ENCODE peak calls at places on chromosomes 3 and 15, in six cellular contexts. B is GM23248; V is hepatocyte; I is lung; A is ovary; L is CD8-positive, alpha-beta memory T cell. Q is an unnamed sample. For H3K9me3, the result is how much of the 10 kb centered on the place peaks cover.

GRCh38 chr3:49422379-49423248 is at the start of gene AMT:
- DNase-seq in B (no peak), L (no peak), I (peak), A (peak), V (peak), Q (no peak)

GRCh38 chr3:13569641-13570390 is 20.9 kb downstream of the FBLN2 start:
- DNase-seq in L (peak), B (peak), V (no peak), I (no peak), A (no peak), Q (no peak)

GRCh38 chr15:75431682-75432081 is 19.8 kb downstream of the SIN3A start:
- DNase-seq in A (no peak), I (no peak), V (no peak), L (no peak), B (no peak), Q (no peak)

GRCh38 chr15:63683343-63683951 is 86.3 kb downstream of the FBXL22 start:
- DNase-seq in L (no peak), A (no peak), V (no peak), B (no peak), I (no peak), Q (no peak)

GRCh38 chr3:151550025-151550618 is 89.3 kb upstream of the IGSF10 start:
- DNase-seq in V (no peak), L (no peak), B (no peak), I (no peak), A (no peak), Q (no peak)

GRCh38 chr15:82571722-82572222 is 31.5 kb upstream of the RPS17 start:
- DNase-seq in I (peak), A (peak), B (peak), L (no peak), V (peak), Q (no peak)

GRCh38 chr3:74390121-74390870 is 224.2 kb downstream of the CNTN3 start:
- DNase-seq in A (no peak), B (peak), I (no peak), L (no peak), V (no peak), Q (no peak)

GRCh38 chr15:32642667-32643425 is 1.3 kb downstream of the SCG5 start:
- DNase-seq in L (no peak), A (no peak), B (no peak), V (no peak), I (no peak), Q (no peak)

GRCh38 chr15:40238481-40238926 is 359 bp upstream of the PAK6 start:
- DNase-seq in V (no peak), L (no peak), B (no peak), A (no peak), I (no peak), Q (no peak)

GRCh38 chr3:100449214-100449613 is 43.2 kb upstream of the TMEM45A start:
- DNase-seq in L (no peak), A (no peak), B (no peak), V (no peak), I (no peak), Q (no peak)

GRCh38 chr3:182309120-182309519 is 484.2 kb upstream of the ATP11B start:
- DNase-seq in B (no peak), A (no peak), V (peak), L (no peak), I (no peak), Q (no peak)

GRCh38 chr3:11671648-11672100 is 28.0 kb upstream of the VGLL4 start:
- DNase-seq in A (no peak), L (no peak), V (no peak), B (peak), I (no peak), Q (no peak)

GRCh38 chr15:35013370-35013769 is 25.3 kb upstream of the ZNF770 start:
- DNase-seq in I (no peak), A (no peak), B (no peak), V (no peak), L (no peak), Q (no peak)

GRCh38 chr3:178434206-178434805 is 101.9 kb upstream of the KCNMB2 start:
- DNase-seq in L (no peak), B (peak), V (no peak), I (no peak), A (no peak), Q (no peak)

GRCh38 chr3:46405301-46406079 is 1.4 kb downstream of the CCR5AS start:
- DNase-seq in I (peak), B (no peak), V (peak), L (no peak), A (no peak), Q (no peak)

GRCh38 chr15:61702224-61703120 is 357.8 kb downstream of the VPS13C start:
- DNase-seq in A (no peak), L (no peak), I (no peak), V (no peak), B (no peak), Q (no peak)

GRCh38 chr15:63038926-63039673 is 3.4 kb upstream of the TPM1 start:
- DNase-seq in L (no peak), B (peak), I (no peak), V (no peak), A (no peak), Q (no peak)

GRCh38 chr15:75354454-75354853 is 7.6 kb downstream of the NEIL1 start:
- DNase-seq in V (no peak), A (peak), I (no peak), B (no peak), L (no peak), Q (no peak)

GRCh38 chr15:74275957-74276356 is 39.8 kb downstream of the CCDC33 start:
- DNase-seq in V (no peak), A (no peak), B (no peak), I (no peak), L (no peak), Q (no peak)

GRCh38 chr3:112378989-112379692 is 46.2 kb downstream of the CD200 start:
- DNase-seq in V (peak), I (peak), A (no peak), L (no peak), B (peak), Q (no peak)

GRCh38 chr3:184651945-184652344 is 59.9 kb downstream of the MAGEF1 start:
- DNase-seq in I (no peak), B (no peak), L (no peak), V (no peak), A (no peak), Q (no peak)

GRCh38 chr15:83010709-83011270 is 649 bp downstream of the C15orf40 start:
- DNase-seq in V (peak), I (peak), L (peak), B (peak), A (peak), Q (peak)

GRCh38 chr3:33954956-33955355 is 156.5 kb downstream of the PDCD6IP start:
- DNase-seq in L (no peak), I (no peak), A (no peak), B (no peak), V (no peak), Q (no peak)

GRCh38 chr15:77076325-77076915 is 5.5 kb upstream of the TSPAN3 start:
- DNase-seq in L (no peak), V (no peak), B (peak), I (no peak), A (no peak), Q (no peak)

GRCh38 chr3:23904545-23904944 is 12.2 kb downstream of the NKIRAS1 start:
- DNase-seq in V (no peak), I (no peak), B (no peak), A (no peak), L (no peak), Q (no peak)

GRCh38 chr3:191523099-191523498 is 62.1 kb downstream of the PYDC2 start:
- DNase-seq in L (no peak), I (no peak), V (no peak), B (no peak), A (no peak), Q (no peak)

GRCh38 chr3:138600341-138600740 is 6.3 kb upstream of the CEP70 start:
- DNase-seq in B (peak), I (no peak), L (no peak), A (no peak), V (no peak), Q (no peak)

GRCh38 chr3:133490468-133491351 is 82.8 kb upstream of the CDV3 start:
- DNase-seq in B (no peak), A (no peak), V (no peak), I (no peak), L (peak), Q (no peak)

GRCh38 chr15:53447053-53447574 is 312.3 kb downstream of the WDR72 start:
- DNase-seq in B (no peak), V (no peak), I (no peak), L (no peak), A (no peak), Q (no peak)

GRCh38 chr3:51500632-51501131 is 867 bp upstream of the DCAF1 start:
- DNase-seq in I (peak), V (no peak), A (peak), B (no peak), L (peak), Q (no peak)

GRCh38 chr3:62892951-62893350 is 17.7 kb upstream of the CADPS start:
- DNase-seq in A (no peak), I (no peak), V (no peak), L (no peak), B (no peak), Q (no peak)

GRCh38 chr3:47578691-47579632 is at the start of gene CSPG5:
- DNase-seq in B (peak), A (peak), I (no peak), L (peak), V (peak), Q (peak)

GRCh38 chr3:135106445-135106844 is 311.4 kb downstream of the EPHB1 start:
- DNase-seq in A (no peak), I (no peak), B (peak), L (no peak), V (peak), Q (no peak)

GRCh38 chr3:40237892-40238571 is 71.5 kb upstream of the EIF1B start:
- DNase-seq in L (no peak), I (no peak), V (peak), B (peak), A (no peak), Q (no peak)

GRCh38 chr3:173529062-173529711 is 131.6 kb downstream of the NLGN1 start:
- DNase-seq in A (no peak), B (peak), I (no peak), L (no peak), V (peak), Q (no peak)

GRCh38 chr3:150268426-150269321 is 139.4 kb upstream of the TSC22D2 start:
- DNase-seq in I (no peak), B (no peak), L (no peak), A (no peak), V (peak), Q (no peak)

GRCh38 chr3:65779393-65779792 is 259.3 kb downstream of the MAGI1 start:
- DNase-seq in B (no peak), I (no peak), A (no peak), L (no peak), V (no peak), Q (no peak)

GRCh38 chr15:88800026-88800425 is 3.2 kb upstream of the ACAN start:
- DNase-seq in V (no peak), I (no peak), L (no peak), B (peak), A (no peak), Q (no peak)

GRCh38 chr3:32401541-32402052 is 9.9 kb downstream of the CMTM7 start:
- DNase-seq in I (peak), V (peak), B (peak), A (peak), L (peak), Q (peak)

GRCh38 chr3:106333911-106334618 is 465.3 kb upstream of the CBLB start:
- DNase-seq in I (no peak), B (peak), L (peak), V (no peak), A (no peak), Q (no peak)

DNA sequence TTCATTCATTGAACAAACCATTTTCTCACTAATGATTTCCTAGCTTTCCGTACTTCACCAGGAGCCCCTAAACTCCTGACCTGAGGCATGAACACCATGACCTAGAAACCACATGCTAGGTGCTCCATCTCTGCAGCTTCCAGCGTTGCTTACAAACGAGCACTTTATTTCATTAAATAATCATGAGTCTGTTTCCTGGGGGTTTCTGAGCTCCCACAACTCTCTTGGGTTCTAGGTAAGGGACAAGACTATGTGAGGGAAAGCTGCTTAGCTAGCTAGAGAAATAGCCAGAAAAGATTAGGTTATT is 1.3 kb downstream of the MAP2K1 start:
- DNase-seq in A (no peak), L (no peak), B (no peak), V (no peak), I (no peak), Q (no peak)
- H3K4me3 ChIP-seq in A (peak), L (peak), B (peak), V (peak), I (peak), Q (peak)

GRCh38 chr3:123920383-123920782 is 36.3 kb upstream of the MYLK start:
- DNase-seq in B (no peak), V (no peak), L (no peak), I (no peak), A (no peak), Q (no peak)
- H3K9me3 ChIP-seq in B (under half), V (under half), L (under half), I (under half), A (under half), Q (under half)

GRCh38 chr15:78234515-78235040 is at the start of gene ACSBG1:
- DNase-seq in I (no peak), B (no peak), V (no peak), L (no peak), A (no peak), Q (no peak)
- H3K27ac ChIP-seq in I (no peak), B (no peak), V (no peak), L (no peak), A (no peak), Q (no peak)

DNA sequence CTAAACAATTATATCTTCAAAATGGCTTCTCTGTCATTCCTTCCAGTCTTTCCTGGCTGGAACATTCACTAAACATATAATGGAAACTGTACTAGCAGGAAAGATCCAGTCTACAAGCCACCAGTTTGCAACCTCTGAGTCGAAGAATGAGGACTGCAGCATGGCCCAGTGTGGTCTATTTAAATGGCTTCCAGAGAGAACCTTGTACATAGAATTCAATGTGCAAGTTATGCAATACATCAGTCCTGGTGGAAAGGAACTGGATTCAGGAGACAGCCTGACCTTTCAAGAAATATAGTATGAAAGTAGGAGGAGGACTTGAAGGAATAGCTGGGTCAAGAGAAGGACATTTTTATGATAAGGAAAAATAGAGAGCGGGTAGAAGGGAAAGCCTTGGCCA is 49.9 kb downstream of the NEK10 start:
- DNase-seq in A (no peak), I (no peak), L (no peak), B (no peak), V (no peak), Q (no peak)
- H3K4me3 ChIP-seq in A (no peak), I (no peak), L (no peak), B (no peak), V (no peak), Q (no peak)

DNA sequence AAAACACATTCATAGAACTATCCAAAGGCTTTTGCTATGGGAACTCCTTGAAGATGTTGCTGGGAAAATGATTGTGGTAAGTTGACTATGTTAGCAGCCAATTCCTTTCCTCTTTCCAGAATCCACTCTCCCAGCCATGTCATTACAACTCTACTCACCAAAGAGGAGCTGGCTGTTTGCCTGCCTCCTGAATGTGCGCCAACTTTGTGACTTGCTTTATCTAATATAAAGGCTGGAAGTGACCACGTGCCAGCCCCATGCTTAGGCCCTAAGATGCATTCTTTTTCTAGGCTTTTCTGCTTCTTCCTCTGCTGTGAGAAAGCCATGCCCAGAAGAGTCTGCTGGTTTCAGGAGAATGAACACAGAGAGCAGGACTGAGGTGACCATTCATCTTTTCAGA is 182.2 kb downstream of the GABRB3 start:
- DNase-seq in I (no peak), V (no peak), A (no peak), L (no peak), B (no peak), Q (no peak)
- H3K9me3 ChIP-seq in I (under half), V (under half), A (under half), L (under half), B (under half), Q (under half)